ENCODE peak calls at places on chromosomes 2 and 18, in seven cellular contexts. I, R, L, P, T, W and X are unnamed samples. For H3K4me1, the result is how much of the 10 kb centered on the place peaks cover.

GRCh38 chr2:58734365-58734764 is 493.2 kb upstream of the FANCL start:
- DNase-seq in T (no peak), W (no peak), P (peak), R (peak), I (peak), L (no peak), X (no peak)

GRCh38 chr2:98508690-98509054 is 64.0 kb downstream of the INPP4A start:
- DNase-seq in P (no peak), T (peak), W (no peak), L (peak), I (no peak), R (peak), X (peak)

GRCh38 chr2:58906151-58906645 is 665.1 kb upstream of the FANCL start:
- DNase-seq in W (no peak), P (no peak), L (no peak), R (no peak), I (no peak), T (no peak), X (no peak)

GRCh38 chr2:36006444-36006843 is 349.1 kb upstream of the CRIM1 start:
- DNase-seq in L (no peak), I (no peak), T (no peak), W (no peak), R (no peak), P (no peak), X (no peak)

GRCh38 chr2:240663791-240664190 is 18.9 kb downstream of the AQP12B start:
- DNase-seq in R (no peak), P (no peak), W (no peak), T (no peak), I (no peak), L (no peak), X (no peak)

GRCh38 chr2:112814278-112814677 is 22.3 kb downstream of the IL1B start:
- DNase-seq in W (no peak), P (peak), T (no peak), R (peak), L (no peak), I (no peak), X (no peak)

GRCh38 chr2:176085120-176085788 is 1.5 kb upstream of the EVX2 start:
- DNase-seq in P (no peak), R (no peak), I (no peak), W (no peak), T (no peak), L (no peak), X (no peak)

GRCh38 chr2:40360652-40361051 is 91.2 kb downstream of the SLC8A1 start:
- DNase-seq in T (no peak), W (no peak), R (peak), L (no peak), I (no peak), P (peak), X (no peak)

GRCh38 chr2:15560988-15561573 is at the start of gene NBAS:
- DNase-seq in W (peak), T (peak), L (peak), I (peak), R (peak), P (peak), X (peak)

GRCh38 chr2:45353879-45354278 is 257.2 kb downstream of the SRBD1 start:
- DNase-seq in I (peak), L (no peak), T (no peak), R (peak), W (no peak), P (peak), X (no peak)

GRCh38 chr18:22283397-22283796 is 114.0 kb downstream of the GATA6 start:
- DNase-seq in P (peak), I (peak), L (no peak), T (no peak), W (no peak), R (peak), X (no peak)

GRCh38 chr2:20723543-20723942 is 56.6 kb downstream of the GDF7 start:
- DNase-seq in T (no peak), R (peak), W (no peak), P (peak), I (peak), L (no peak), X (no peak)

GRCh38 chr18:77068321-77068841 is 64.2 kb downstream of the MBP start:
- DNase-seq in R (peak), L (no peak), P (peak), I (no peak), W (no peak), T (no peak), X (no peak)

GRCh38 chr2:235577404-235578330 is 83.8 kb downstream of the AGAP1 start:
- DNase-seq in I (no peak), P (peak), R (peak), T (no peak), L (no peak), W (peak), X (no peak)

GRCh38 chr18:11323359-11323819 is 174.0 kb upstream of the PIEZO2 start:
- DNase-seq in I (no peak), W (peak), T (no peak), R (peak), L (no peak), P (peak), X (no peak)

GRCh38 chr18:69469444-69469919 is 68.8 kb downstream of the DOK6 start:
- DNase-seq in T (no peak), I (no peak), P (peak), R (no peak), L (peak), W (no peak), X (no peak)

GRCh38 chr2:121038031-121038430 is 247.0 kb downstream of the TFCP2L1 start:
- DNase-seq in W (no peak), P (no peak), I (no peak), T (no peak), R (no peak), L (no peak), X (no peak)

GRCh38 chr2:135227386-135227785 is 175.3 kb downstream of the RAB3GAP1 start:
- DNase-seq in I (no peak), L (no peak), T (no peak), P (peak), R (peak), W (no peak), X (no peak)

GRCh38 chr2:201930831-201931230 is 102.8 kb upstream of the FZD7 start:
- DNase-seq in I (no peak), W (no peak), T (no peak), L (no peak), R (no peak), P (no peak), X (no peak)

GRCh38 chr2:23410596-23410995 is 25.6 kb downstream of the KLHL29 start:
- DNase-seq in R (peak), L (no peak), W (no peak), T (no peak), P (no peak), I (no peak), X (peak)

GRCh38 chr2:172182624-172183023 is 79.9 kb upstream of the DLX2 start:
- DNase-seq in T (no peak), L (no peak), W (no peak), P (no peak), I (no peak), R (no peak), X (no peak)

GRCh38 chr18:23071285-23071684 is 64.0 kb upstream of the CABLES1 start:
- DNase-seq in I (no peak), P (peak), T (no peak), W (no peak), R (peak), L (no peak), X (no peak)

GRCh38 chr2:152426801-152427200 is 91.8 kb downstream of the FMNL2 start:
- DNase-seq in R (peak), P (peak), I (no peak), T (no peak), L (no peak), W (no peak), X (no peak)

GRCh38 chr2:17208511-17208910 is 309.7 kb downstream of the RAD51AP2 start:
- DNase-seq in R (peak), T (no peak), I (no peak), P (peak), W (no peak), L (no peak), X (no peak)

GRCh38 chr18:11514267-11514666 is 95.1 kb upstream of the SLC35G4 start:
- DNase-seq in R (no peak), L (no peak), T (no peak), P (no peak), I (no peak), W (no peak), X (no peak)

GRCh38 chr2:20614201-20615045 is 36.5 kb downstream of the HS1BP3 start:
- DNase-seq in T (peak), P (no peak), L (no peak), W (no peak), R (no peak), I (no peak), X (peak)

GRCh38 chr2:2870106-2870505 is 507.5 kb downstream of the EIPR1 start:
- DNase-seq in W (no peak), R (no peak), L (no peak), I (no peak), T (no peak), P (no peak), X (no peak)

GRCh38 chr2:15800489-15801329 is 139.6 kb upstream of the MYCN start:
- DNase-seq in L (no peak), I (no peak), T (no peak), R (no peak), W (no peak), P (no peak), X (no peak)

GRCh38 chr2:29786361-29786760 is 135.0 kb downstream of the ALK start:
- DNase-seq in T (no peak), P (no peak), R (no peak), I (no peak), W (no peak), L (no peak), X (no peak)

GRCh38 chr2:118185210-118186109 is 97.2 kb downstream of the INSIG2 start:
- DNase-seq in W (peak), R (peak), P (peak), L (no peak), T (peak), I (peak), X (peak)

GRCh38 chr2:165985120-165985519 is 31.5 kb upstream of the TTC21B start:
- DNase-seq in W (no peak), L (no peak), T (no peak), I (no peak), R (no peak), P (no peak), X (no peak)

GRCh38 chr2:23484767-23485166 is 99.8 kb downstream of the KLHL29 start:
- DNase-seq in L (no peak), R (no peak), W (no peak), P (no peak), I (no peak), T (no peak), X (peak)

GRCh38 chr18:78701753-78702409 is 277.7 kb upstream of the SALL3 start:
- DNase-seq in L (no peak), I (no peak), W (no peak), R (no peak), T (no peak), P (no peak), X (no peak)

GRCh38 chr2:8554296-8554806 is 127.5 kb upstream of the ID2 start:
- DNase-seq in I (no peak), T (no peak), P (no peak), W (no peak), L (no peak), R (no peak), X (peak)

GRCh38 chr2:95267458-95268207 is 6.6 kb upstream of the PROM2 start:
- DNase-seq in I (no peak), R (peak), L (no peak), T (peak), P (no peak), W (no peak), X (peak)

GRCh38 chr2:58569460-58570185 is 328.5 kb upstream of the FANCL start:
- DNase-seq in T (no peak), P (peak), W (no peak), L (no peak), I (no peak), R (no peak), X (no peak)

GRCh38 chr2:178863130-178863855 is 56.1 kb upstream of the TTN start:
- DNase-seq in T (no peak), W (no peak), R (no peak), P (peak), I (no peak), L (no peak), X (no peak)

GRCh38 chr2:178863856-178864620 is 56.8 kb upstream of the TTN start:
- DNase-seq in T (peak), P (peak), W (peak), I (peak), L (no peak), R (no peak), X (no peak)

GRCh38 chr2:178865121-178865520 is 57.9 kb upstream of the TTN start:
- DNase-seq in R (no peak), I (peak), W (no peak), L (no peak), T (no peak), P (peak), X (no peak)

GRCh38 chr2:178865999-178866398 is 58.8 kb upstream of the TTN start:
- DNase-seq in W (no peak), P (no peak), R (no peak), I (no peak), T (no peak), L (no peak), X (no peak)

DNA sequence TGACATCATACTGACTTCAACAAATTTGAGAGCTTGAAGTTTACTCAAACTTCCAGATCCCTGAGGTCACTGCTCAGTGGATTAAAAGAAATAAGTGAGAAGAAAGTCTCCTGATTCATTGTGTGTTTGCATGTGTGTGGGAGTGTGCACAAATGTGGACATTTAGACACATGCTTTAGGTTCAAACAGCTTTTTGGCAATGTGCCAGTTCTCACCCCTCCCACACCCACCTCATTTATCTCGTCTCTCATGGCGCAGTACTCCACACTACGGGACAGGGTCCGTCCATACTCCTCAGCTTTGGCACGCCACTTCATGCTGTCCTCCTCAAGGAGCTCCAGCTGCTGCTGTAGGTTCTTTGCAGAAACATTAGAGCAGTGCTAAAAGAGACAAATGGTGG is 58.3 kb upstream of the TTN start:
- DNase-seq in I (no peak), T (no peak), L (peak), R (no peak), W (peak), P (peak), X (no peak)
- H3K4me1 ChIP-seq in I (under half), T (under half), L (under half), R (under half), W (under half), P (under half), X (under half)

GRCh38 chr2:6967301-6967700 is 50.1 kb downstream of the RNF144A start:
- DNase-seq in P (no peak), I (no peak), T (no peak), R (no peak), L (no peak), W (no peak), X (no peak)

GRCh38 chr2:6960659-6961058 is 43.4 kb downstream of the RNF144A start:
- DNase-seq in T (peak), W (peak), I (peak), P (peak), R (peak), L (no peak), X (no peak)

GRCh38 chr2:6965071-6965795 is 48.0 kb downstream of the RNF144A start:
- DNase-seq in T (no peak), R (no peak), L (no peak), I (no peak), P (no peak), W (no peak), X (no peak)

GRCh38 chr2:6966541-6966940 is 49.3 kb downstream of the RNF144A start:
- DNase-seq in L (no peak), T (no peak), P (no peak), W (no peak), I (no peak), R (no peak), X (no peak)

GRCh38 chr2:6963727-6964126 is 46.5 kb downstream of the RNF144A start:
- DNase-seq in T (no peak), W (no peak), P (no peak), L (no peak), R (no peak), I (no peak), X (no peak)
- H3K4me3 ChIP-seq in T (no peak), W (no peak), P (no peak), L (no peak), R (no peak), I (no peak), X (no peak)

GRCh38 chr2:43292297-43292696 is 65.9 kb upstream of the ZFP36L2 start:
- DNase-seq in W (no peak), T (no peak), I (no peak), R (no peak), P (no peak), L (no peak), X (no peak)

GRCh38 chr2:43298496-43298895 is 72.1 kb upstream of the ZFP36L2 start:
- DNase-seq in W (no peak), R (no peak), T (no peak), L (no peak), P (no peak), I (no peak), X (no peak)

GRCh38 chr2:43292851-43293743 is 66.7 kb upstream of the ZFP36L2 start:
- DNase-seq in R (no peak), L (no peak), I (no peak), T (no peak), W (no peak), P (no peak), X (no peak)

GRCh38 chr2:43294973-43295603 is 68.7 kb upstream of the ZFP36L2 start:
- DNase-seq in T (no peak), R (no peak), W (no peak), L (no peak), P (peak), I (no peak), X (no peak)

GRCh38 chr2:43293744-43294695 is 67.6 kb upstream of the ZFP36L2 start:
- DNase-seq in P (peak), R (peak), T (peak), W (no peak), L (peak), I (peak), X (no peak)
- H3K27ac ChIP-seq in P (peak), R (peak), T (peak), W (peak), L (peak), I (peak), X (peak)

GRCh38 chr18:58229162-58229561 is 185.1 kb downstream of the NEDD4L start:
- DNase-seq in R (no peak), W (no peak), I (no peak), P (no peak), T (no peak), L (no peak), X (no peak)

GRCh38 chr18:58228762-58229161 is 184.7 kb downstream of the NEDD4L start:
- DNase-seq in P (no peak), T (no peak), R (no peak), I (no peak), L (no peak), W (no peak), X (no peak)

GRCh38 chr18:58228176-58228575 is 184.2 kb downstream of the NEDD4L start:
- DNase-seq in T (no peak), P (no peak), I (no peak), W (no peak), L (no peak), R (no peak), X (no peak)

GRCh38 chr18:58226476-58226875 is 182.4 kb downstream of the NEDD4L start:
- DNase-seq in L (no peak), W (no peak), I (no peak), T (no peak), R (no peak), P (no peak), X (no peak)

DNA sequence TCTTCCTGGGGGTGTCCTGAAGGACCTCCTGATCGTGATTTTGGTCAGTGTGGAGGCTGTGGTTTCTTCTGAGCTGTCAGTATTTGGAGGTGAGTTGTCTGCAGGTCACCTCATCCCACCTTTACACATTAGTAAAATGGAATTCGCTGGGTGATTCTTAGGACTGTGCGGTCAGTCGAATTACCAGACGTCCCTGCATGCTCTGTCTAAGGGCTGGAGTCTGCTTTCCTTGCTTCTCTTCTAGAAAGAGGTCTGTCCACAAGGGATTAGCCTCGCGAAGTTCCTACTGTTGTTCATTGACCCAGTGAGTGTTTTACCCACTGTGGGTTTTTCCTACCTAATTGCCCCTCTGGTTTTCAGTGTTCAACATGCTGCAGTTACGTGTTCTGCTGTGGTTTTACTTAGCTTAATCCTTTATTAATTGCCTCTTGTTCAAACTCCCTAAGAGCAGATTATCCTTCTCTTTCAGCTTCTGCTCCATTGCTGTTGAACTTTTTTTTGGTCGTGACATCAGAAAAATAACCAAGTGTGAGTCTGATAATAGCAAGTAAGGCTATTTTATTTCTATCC is 183.4 kb downstream of the NEDD4L start:
- DNase-seq in W (no peak), I (no peak), L (no peak), R (no peak), T (no peak), P (no peak), X (no peak)
- H3K4me1 ChIP-seq in W (half or more), I (under half), L (under half), R (under half), T (under half), P (under half), X (under half)

GRCh38 chr2:227376911-227377396 is 2.2 kb downstream of the TM4SF20 start:
- DNase-seq in T (no peak), L (no peak), P (peak), R (peak), W (no peak), I (no peak), X (no peak)
- H3K4me3 ChIP-seq in T (no peak), L (no peak), P (no peak), R (no peak), W (no peak), I (no peak), X (no peak)

GRCh38 chr2:43050866-43051265 is 175.5 kb downstream of the ZFP36L2 start:
- DNase-seq in P (no peak), L (no peak), R (no peak), W (no peak), I (peak), T (peak), X (no peak)
- H3K27ac ChIP-seq in P (no peak), L (no peak), R (peak), W (no peak), I (peak), T (peak), X (no peak)

DNA sequence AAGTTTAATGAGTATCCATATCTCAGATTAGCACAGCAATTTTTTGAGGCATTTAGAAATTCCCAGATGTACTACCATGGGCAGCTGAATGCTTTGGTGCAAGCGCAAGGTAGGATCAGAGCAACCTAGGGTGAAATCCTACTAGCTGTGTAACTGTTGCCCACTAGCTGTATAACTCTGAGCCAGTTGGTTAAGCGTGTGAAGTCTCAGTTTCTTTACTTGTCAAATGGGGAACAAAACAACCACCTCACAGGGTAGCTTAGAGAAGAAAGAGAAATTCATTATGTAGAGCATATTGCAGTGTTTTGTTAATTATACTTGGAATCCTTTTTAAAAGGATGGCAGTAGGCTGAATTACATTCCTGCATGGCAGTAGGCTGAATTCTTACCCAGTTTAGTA is 180.6 kb downstream of the PLCL1 start:
- DNase-seq in T (no peak), W (no peak), P (no peak), R (no peak), I (no peak), L (no peak), X (no peak)
- H3K4me1 ChIP-seq in T (under half), W (under half), P (under half), R (under half), I (under half), L (under half), X (under half)

DNA sequence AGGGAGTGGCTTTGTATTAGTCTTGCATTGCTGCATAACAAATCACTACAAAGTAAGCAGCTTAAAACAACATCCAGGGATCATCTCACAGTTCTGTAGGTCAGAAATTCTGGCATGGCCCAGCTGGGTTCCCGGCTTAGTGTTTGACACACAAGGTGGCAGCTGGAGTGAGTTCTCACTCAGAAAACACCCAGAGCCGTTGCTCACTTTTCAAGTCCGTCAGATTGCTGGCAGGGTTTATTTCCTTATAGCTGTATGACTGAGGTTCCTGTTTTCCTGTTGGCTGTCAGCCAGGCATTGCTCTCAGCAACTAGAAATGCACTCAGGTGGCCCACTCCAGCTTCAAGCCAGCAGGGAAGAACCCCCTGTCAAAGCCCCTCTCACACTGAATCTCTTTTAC is 324.1 kb downstream of the CCDC178 start:
- DNase-seq in P (no peak), T (no peak), I (peak), L (no peak), R (no peak), W (peak), X (peak)
- H3K4me3 ChIP-seq in P (no peak), T (no peak), I (no peak), L (no peak), R (no peak), W (no peak), X (no peak)